ENCODE peak calls at places on chromosomes 12 and 14, in nine cellular contexts. One of them, this sample, is unnamed.

GRCh38 chr12:66062280-66062605 is 68.3 kb downstream of the LLPH start:
- DNase-seq in retinal pigment epithelial cell: no peak
- DNase-seq in IMR-90: no peak
- DNase-seq in foreskin fibroblast: peak; percentile 21
- DNase-seq in HL-60: no peak
- DNase-seq in thoracic aorta: no peak
- DNase-seq in B cell: no peak
- DNase-seq in NB4: no peak
- DNase-seq in choroid plexus epithelial cell: no peak
- DNase-seq in this sample: no peak

GRCh38 chr12:14893471-14894250 is 8.0 kb upstream of the MGP start:
- DNase-seq in retinal pigment epithelial cell: no peak
- DNase-seq in IMR-90: peak; percentile 4
- DNase-seq in foreskin fibroblast: no peak
- DNase-seq in HL-60: no peak
- DNase-seq in thoracic aorta: no peak
- DNase-seq in B cell: no peak
- DNase-seq in NB4: no peak
- DNase-seq in choroid plexus epithelial cell: peak; percentile 55
- DNase-seq in this sample: no peak

GRCh38 chr14:46344327-46344937 is 307.1 kb downstream of the RPL10L start:
- DNase-seq in retinal pigment epithelial cell: peak; percentile 6
- DNase-seq in IMR-90: no peak
- DNase-seq in foreskin fibroblast: no peak
- DNase-seq in HL-60: peak; percentile 11
- DNase-seq in thoracic aorta: no peak
- DNase-seq in B cell: no peak
- DNase-seq in NB4: peak; percentile 54
- DNase-seq in choroid plexus epithelial cell: peak; percentile 28
- DNase-seq in this sample: peak; percentile 4

GRCh38 chr12:109785854-109786253 is 47.3 kb downstream of the TRPV4 start:
- DNase-seq in retinal pigment epithelial cell: no peak
- DNase-seq in IMR-90: no peak
- DNase-seq in foreskin fibroblast: no peak
- DNase-seq in HL-60: no peak
- DNase-seq in thoracic aorta: no peak
- DNase-seq in B cell: no peak
- DNase-seq in NB4: no peak
- DNase-seq in choroid plexus epithelial cell: no peak
- DNase-seq in this sample: no peak

GRCh38 chr12:2957816-2958431 is 1.3 kb upstream of the TEAD4 start:
- DNase-seq in retinal pigment epithelial cell: no peak
- DNase-seq in IMR-90: no peak
- DNase-seq in foreskin fibroblast: no peak
- DNase-seq in HL-60: no peak
- DNase-seq in thoracic aorta: no peak
- DNase-seq in B cell: no peak
- DNase-seq in NB4: no peak
- DNase-seq in choroid plexus epithelial cell: peak; percentile 7
- DNase-seq in this sample: no peak

GRCh38 chr14:74048291-74048690 is 29.1 kb downstream of the BBOF1 start:
- DNase-seq in retinal pigment epithelial cell: no peak
- DNase-seq in IMR-90: peak; percentile 53
- DNase-seq in foreskin fibroblast: no peak
- DNase-seq in HL-60: no peak
- DNase-seq in thoracic aorta: no peak
- DNase-seq in B cell: no peak
- DNase-seq in NB4: peak; percentile 16
- DNase-seq in choroid plexus epithelial cell: peak; percentile 24
- DNase-seq in this sample: peak; percentile 24

GRCh38 chr12:46722737-46723136 is 103.1 kb downstream of the SLC38A4 start:
- DNase-seq in retinal pigment epithelial cell: no peak
- DNase-seq in IMR-90: peak; percentile 63
- DNase-seq in foreskin fibroblast: peak; percentile 44
- DNase-seq in HL-60: no peak
- DNase-seq in thoracic aorta: no peak
- DNase-seq in B cell: no peak
- DNase-seq in NB4: no peak
- DNase-seq in choroid plexus epithelial cell: peak; percentile 29
- DNase-seq in this sample: no peak

GRCh38 chr12:97643961-97644360 is 181.4 kb downstream of the RMST start:
- DNase-seq in retinal pigment epithelial cell: no peak
- DNase-seq in IMR-90: no peak
- DNase-seq in foreskin fibroblast: no peak
- DNase-seq in HL-60: no peak
- DNase-seq in thoracic aorta: no peak
- DNase-seq in B cell: no peak
- DNase-seq in NB4: no peak
- DNase-seq in choroid plexus epithelial cell: no peak
- DNase-seq in this sample: no peak

GRCh38 chr14:29896354-29896768 is 31.3 kb downstream of the PRKD1 start:
- DNase-seq in retinal pigment epithelial cell: no peak
- DNase-seq in IMR-90: no peak
- DNase-seq in foreskin fibroblast: no peak
- DNase-seq in HL-60: no peak
- DNase-seq in thoracic aorta: no peak
- DNase-seq in B cell: no peak
- DNase-seq in NB4: no peak
- DNase-seq in choroid plexus epithelial cell: no peak
- DNase-seq in this sample: no peak

GRCh38 chr12:26274441-26275312 is 79.3 kb downstream of the SSPN start:
- DNase-seq in retinal pigment epithelial cell: peak; percentile 95
- DNase-seq in IMR-90: peak; percentile 100
- DNase-seq in foreskin fibroblast: peak; percentile 99
- DNase-seq in HL-60: peak; percentile 98
- DNase-seq in thoracic aorta: peak; percentile 81
- DNase-seq in B cell: peak; percentile 11
- DNase-seq in NB4: peak; percentile 100
- DNase-seq in choroid plexus epithelial cell: peak; percentile 100
- DNase-seq in this sample: peak; percentile 84

GRCh38 chr14:89444044-89444443 is 27.0 kb upstream of the FOXN3 start:
- DNase-seq in retinal pigment epithelial cell: no peak
- DNase-seq in IMR-90: no peak
- DNase-seq in foreskin fibroblast: no peak
- DNase-seq in HL-60: no peak
- DNase-seq in thoracic aorta: no peak
- DNase-seq in B cell: peak; percentile 53
- DNase-seq in NB4: no peak
- DNase-seq in choroid plexus epithelial cell: peak; percentile 58
- DNase-seq in this sample: no peak

GRCh38 chr14:72737560-72737943 is 156.3 kb downstream of the DPF3 start:
- DNase-seq in retinal pigment epithelial cell: no peak
- DNase-seq in IMR-90: no peak
- DNase-seq in foreskin fibroblast: no peak
- DNase-seq in HL-60: no peak
- DNase-seq in thoracic aorta: no peak
- DNase-seq in B cell: no peak
- DNase-seq in NB4: no peak
- DNase-seq in choroid plexus epithelial cell: no peak
- DNase-seq in this sample: no peak

GRCh38 chr12:20798561-20798960 is 11.9 kb upstream of the SLCO1B3 start:
- DNase-seq in retinal pigment epithelial cell: peak; percentile 16
- DNase-seq in IMR-90: no peak
- DNase-seq in foreskin fibroblast: no peak
- DNase-seq in HL-60: no peak
- DNase-seq in thoracic aorta: no peak
- DNase-seq in B cell: no peak
- DNase-seq in NB4: peak; percentile 57
- DNase-seq in choroid plexus epithelial cell: peak; percentile 73
- DNase-seq in this sample: peak; percentile 12

GRCh38 chr14:71354801-71355200 is 447.5 kb downstream of the PCNX1 start:
- DNase-seq in retinal pigment epithelial cell: no peak
- DNase-seq in IMR-90: peak; percentile 33
- DNase-seq in foreskin fibroblast: no peak
- DNase-seq in HL-60: no peak
- DNase-seq in thoracic aorta: no peak
- DNase-seq in B cell: no peak
- DNase-seq in NB4: no peak
- DNase-seq in choroid plexus epithelial cell: no peak
- DNase-seq in this sample: no peak

GRCh38 chr14:105209646-105210045 is 28.5 kb upstream of the NUDT14 start:
- DNase-seq in retinal pigment epithelial cell: no peak
- DNase-seq in IMR-90: no peak
- DNase-seq in foreskin fibroblast: no peak
- DNase-seq in HL-60: no peak
- DNase-seq in thoracic aorta: no peak
- DNase-seq in B cell: no peak
- DNase-seq in NB4: no peak
- DNase-seq in choroid plexus epithelial cell: no peak
- DNase-seq in this sample: no peak

GRCh38 chr12:30796508-30796780 is 41.7 kb upstream of the CAPRIN2 start:
- DNase-seq in retinal pigment epithelial cell: no peak
- DNase-seq in IMR-90: peak; percentile 67
- DNase-seq in foreskin fibroblast: peak; percentile 78
- DNase-seq in HL-60: no peak
- DNase-seq in thoracic aorta: no peak
- DNase-seq in B cell: peak; percentile 45
- DNase-seq in NB4: no peak
- DNase-seq in choroid plexus epithelial cell: peak; percentile 62
- DNase-seq in this sample: peak; percentile 42

GRCh38 chr14:82411373-82411772 is 877.7 kb upstream of the SEL1L start:
- DNase-seq in retinal pigment epithelial cell: no peak
- DNase-seq in IMR-90: no peak
- DNase-seq in foreskin fibroblast: no peak
- DNase-seq in HL-60: no peak
- DNase-seq in thoracic aorta: no peak
- DNase-seq in B cell: no peak
- DNase-seq in NB4: no peak
- DNase-seq in choroid plexus epithelial cell: no peak
- DNase-seq in this sample: no peak

GRCh38 chr12:102973583-102973982 is 16.1 kb downstream of the ASCL1 start:
- DNase-seq in retinal pigment epithelial cell: no peak
- DNase-seq in IMR-90: no peak
- DNase-seq in foreskin fibroblast: no peak
- DNase-seq in HL-60: no peak
- DNase-seq in thoracic aorta: no peak
- DNase-seq in B cell: no peak
- DNase-seq in NB4: no peak
- DNase-seq in choroid plexus epithelial cell: no peak
- DNase-seq in this sample: no peak

GRCh38 chr12:102978316-102978715 is 20.8 kb downstream of the ASCL1 start:
- DNase-seq in retinal pigment epithelial cell: no peak
- DNase-seq in IMR-90: no peak
- DNase-seq in foreskin fibroblast: no peak
- DNase-seq in HL-60: no peak
- DNase-seq in thoracic aorta: no peak
- DNase-seq in B cell: no peak
- DNase-seq in NB4: no peak
- DNase-seq in choroid plexus epithelial cell: no peak
- DNase-seq in this sample: no peak

GRCh38 chr12:102971227-102971626 is 13.8 kb downstream of the ASCL1 start:
- DNase-seq in retinal pigment epithelial cell: no peak
- DNase-seq in IMR-90: no peak
- DNase-seq in foreskin fibroblast: no peak
- DNase-seq in HL-60: no peak
- DNase-seq in thoracic aorta: no peak
- DNase-seq in B cell: no peak
- DNase-seq in NB4: no peak
- DNase-seq in choroid plexus epithelial cell: no peak
- DNase-seq in this sample: no peak

GRCh38 chr12:102980350-102980749 is 22.9 kb downstream of the ASCL1 start:
- DNase-seq in retinal pigment epithelial cell: no peak
- DNase-seq in IMR-90: no peak
- DNase-seq in foreskin fibroblast: no peak
- DNase-seq in HL-60: no peak
- DNase-seq in thoracic aorta: no peak
- DNase-seq in B cell: no peak
- DNase-seq in NB4: no peak
- DNase-seq in choroid plexus epithelial cell: no peak
- DNase-seq in this sample: no peak

DNA sequence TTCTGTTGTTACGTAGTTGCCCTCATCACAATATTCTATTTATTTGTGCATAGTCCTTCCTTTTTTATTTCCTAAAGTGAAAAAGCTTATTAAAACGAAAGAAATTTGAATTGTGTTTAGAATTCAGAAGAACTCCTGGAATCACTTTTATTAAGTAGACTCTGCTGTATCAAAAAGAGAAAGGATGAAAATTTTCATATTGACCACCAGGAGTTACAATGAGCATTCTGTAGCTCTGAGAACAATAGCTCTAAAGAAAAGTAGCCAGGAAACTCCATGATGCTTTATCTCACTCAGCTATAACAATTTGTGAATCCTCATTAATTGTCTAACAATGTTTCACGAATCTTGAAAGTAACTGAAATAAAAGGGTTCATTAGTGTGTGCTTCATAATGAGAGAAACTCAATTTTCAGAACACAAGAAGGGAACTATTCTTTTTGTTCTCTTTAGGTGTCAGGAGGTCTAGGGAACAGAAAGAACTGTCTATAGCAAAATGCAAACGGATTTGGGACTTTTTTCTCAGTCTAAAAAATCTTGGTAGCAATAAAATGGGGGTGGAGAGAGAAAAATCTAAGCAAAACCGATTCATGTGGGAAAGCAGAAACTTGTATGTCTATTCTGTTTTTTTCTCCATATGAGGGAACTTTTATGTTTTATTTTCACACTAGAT is 19.3 kb downstream of the ASCL1 start:
- DNase-seq in retinal pigment epithelial cell: no peak
- DNase-seq in IMR-90: no peak
- DNase-seq in foreskin fibroblast: no peak
- DNase-seq in HL-60: no peak
- DNase-seq in thoracic aorta: no peak
- DNase-seq in B cell: no peak
- DNase-seq in NB4: no peak
- DNase-seq in choroid plexus epithelial cell: no peak
- DNase-seq in this sample: no peak
- TF ChIP-seq CTCF in retinal pigment epithelial cell: no peak
- TF ChIP-seq CTCF in IMR-90: no peak
- TF ChIP-seq CTCF in foreskin fibroblast: no peak
- TF ChIP-seq CTCF in HL-60: no peak
- TF ChIP-seq CTCF in thoracic aorta: no peak
- TF ChIP-seq CTCF in B cell: no peak
- TF ChIP-seq CTCF in NB4: no peak
- TF ChIP-seq CTCF in choroid plexus epithelial cell: no peak
- TF ChIP-seq CTCF in this sample: no peak

GRCh38 chr12:12611512-12612306 is at the start of gene CREBL2:
- DNase-seq in retinal pigment epithelial cell: peak; percentile 95
- DNase-seq in IMR-90: peak; percentile 95
- DNase-seq in foreskin fibroblast: peak; percentile 93
- DNase-seq in HL-60: peak; percentile 84
- DNase-seq in thoracic aorta: peak; percentile 76
- DNase-seq in B cell: peak; percentile 87
- DNase-seq in NB4: peak; percentile 96
- DNase-seq in choroid plexus epithelial cell: peak; percentile 98
- DNase-seq in this sample: peak; percentile 88
- TF ChIP-seq CTCF in retinal pigment epithelial cell: no peak
- TF ChIP-seq CTCF in IMR-90: no peak
- TF ChIP-seq CTCF in foreskin fibroblast: no peak
- TF ChIP-seq CTCF in HL-60: no peak
- TF ChIP-seq CTCF in thoracic aorta: no peak
- TF ChIP-seq CTCF in B cell: no peak
- TF ChIP-seq CTCF in NB4: no peak
- TF ChIP-seq CTCF in choroid plexus epithelial cell: no peak
- TF ChIP-seq CTCF in this sample: no peak

GRCh38 chr14:42911642-42912041 is 1305.0 kb downstream of the LRFN5 start:
- DNase-seq in retinal pigment epithelial cell: no peak
- DNase-seq in IMR-90: peak; percentile 13
- DNase-seq in foreskin fibroblast: no peak
- DNase-seq in HL-60: no peak
- DNase-seq in thoracic aorta: no peak
- DNase-seq in B cell: no peak
- DNase-seq in NB4: no peak
- DNase-seq in choroid plexus epithelial cell: peak; percentile 29
- DNase-seq in this sample: no peak
- TF ChIP-seq CTCF in retinal pigment epithelial cell: peak; percentile 55
- TF ChIP-seq CTCF in IMR-90: no peak
- TF ChIP-seq CTCF in foreskin fibroblast: no peak
- TF ChIP-seq CTCF in HL-60: no peak
- TF ChIP-seq CTCF in thoracic aorta: no peak
- TF ChIP-seq CTCF in B cell: no peak
- TF ChIP-seq CTCF in NB4: no peak
- TF ChIP-seq CTCF in choroid plexus epithelial cell: peak; percentile 25
- TF ChIP-seq CTCF in this sample: no peak

GRCh38 chr12:114687802-114688201 is 3.8 kb upstream of the TBX3 start:
- DNase-seq in retinal pigment epithelial cell: no peak
- DNase-seq in IMR-90: no peak
- DNase-seq in foreskin fibroblast: no peak
- DNase-seq in HL-60: no peak
- DNase-seq in thoracic aorta: no peak
- DNase-seq in B cell: no peak
- DNase-seq in NB4: no peak
- DNase-seq in choroid plexus epithelial cell: no peak
- DNase-seq in this sample: no peak
- TF ChIP-seq CTCF in retinal pigment epithelial cell: no peak
- TF ChIP-seq CTCF in IMR-90: no peak
- TF ChIP-seq CTCF in foreskin fibroblast: no peak
- TF ChIP-seq CTCF in HL-60: no peak
- TF ChIP-seq CTCF in thoracic aorta: no peak
- TF ChIP-seq CTCF in B cell: no peak
- TF ChIP-seq CTCF in NB4: no peak
- TF ChIP-seq CTCF in choroid plexus epithelial cell: no peak
- TF ChIP-seq CTCF in this sample: no peak

This sample was measured in Calu3.